ENCODE peak calls at places on chromosomes 6 and 20, in four cellular contexts. W is mucosa of gallbladder, Q is IMR-90, A is fibroblast of the conjunctiva. C is an unnamed sample.

GRCh38 chr20:37990571-37991151 is 42.6 kb downstream of the TTI1 start:
- DNase-seq in W (peak; percentile 67), Q (peak; percentile 78), A (no peak), C (no peak)

GRCh38 chr6:64034840-64035656 is 399.4 kb downstream of the PHF3 start:
- DNase-seq in W (peak; percentile 49), Q (peak; percentile 62), A (no peak), C (no peak)

GRCh38 chr6:157981132-157981394 is 600 bp upstream of the SYNJ2 start:
- DNase-seq in W (no peak), Q (no peak), A (no peak), C (no peak)

GRCh38 chr20:51208162-51208561 is 185.3 kb upstream of the KCNG1 start:
- DNase-seq in W (no peak), Q (no peak), A (no peak), C (no peak)

GRCh38 chr6:76708641-76709331 is 636.3 kb upstream of the IMPG1 start:
- DNase-seq in W (no peak), Q (no peak), A (no peak), C (no peak)

GRCh38 chr6:134029495-134030455 is 22.6 kb downstream of the SLC2A12 start:
- DNase-seq in W (no peak), Q (peak; percentile 78), A (no peak), C (no peak)

GRCh38 chr6:30572078-30572605 is 900 bp downstream of the ABCF1 start:
- DNase-seq in W (no peak), Q (no peak), A (no peak), C (no peak)

GRCh38 chr6:72182337-72183246 is 296.2 kb downstream of the RIMS1 start:
- DNase-seq in W (peak; percentile 82), Q (peak; percentile 24), A (no peak), C (no peak)

GRCh38 chr20:53321596-53321995 is 272.0 kb downstream of the ZNF217 start:
- DNase-seq in W (no peak), Q (no peak), A (no peak), C (peak; percentile 7)

GRCh38 chr6:48388045-48388444 is 277.0 kb upstream of the PTCHD4 start:
- DNase-seq in W (no peak), Q (no peak), A (no peak), C (no peak)

GRCh38 chr6:161639772-161640171 is 365.9 kb upstream of the AGPAT4 start:
- DNase-seq in W (no peak), Q (no peak), A (no peak), C (no peak)

GRCh38 chr6:53752856-53753255 is 41.9 kb upstream of the LRRC1 start:
- DNase-seq in W (no peak), Q (peak; percentile 72), A (peak; percentile 35), C (no peak)

GRCh38 chr6:73722318-73723060 is 26.5 kb downstream of the CD109 start:
- DNase-seq in W (no peak), Q (peak; percentile 93), A (no peak), C (no peak)

C was measured in SW 1271.